ENCODE peak calls at places on chromosomes 4 and X, in eight cellular contexts. One of them, this sample, is unnamed.

GRCh38 chr4:98512918-98513317 is 145.5 kb downstream of the TSPAN5 start:
- DNase-seq in bronchial epithelial cell: no peak
- DNase-seq in tibial nerve: no peak
- DNase-seq in lower lobe of right lung: no peak
- DNase-seq in cardiac muscle cell: no peak
- DNase-seq in GM23338: no peak
- DNase-seq in GM06990: no peak
- DNase-seq in B cell: no peak
- DNase-seq in this sample: no peak

GRCh38 chrX:118637997-118638396 is 89.4 kb upstream of the IL13RA1 start:
- DNase-seq in lower lobe of right lung: no peak
- DNase-seq in GM23338: peak
- DNase-seq in cardiac muscle cell: no peak
- DNase-seq in bronchial epithelial cell: peak
- DNase-seq in B cell: no peak
- DNase-seq in tibial nerve: no peak
- DNase-seq in GM06990: no peak
- DNase-seq in this sample: no peak

GRCh38 chr4:86048426-86048825 is 311.4 kb downstream of the MAPK10 start:
- DNase-seq in GM23338: no peak
- DNase-seq in bronchial epithelial cell: peak
- DNase-seq in cardiac muscle cell: no peak
- DNase-seq in GM06990: no peak
- DNase-seq in B cell: no peak
- DNase-seq in tibial nerve: no peak
- DNase-seq in lower lobe of right lung: no peak
- DNase-seq in this sample: no peak

GRCh38 chr4:41795796-41796195 is 47.3 kb upstream of the PHOX2B start:
- DNase-seq in tibial nerve: no peak
- DNase-seq in cardiac muscle cell: no peak
- DNase-seq in bronchial epithelial cell: no peak
- DNase-seq in GM23338: no peak
- DNase-seq in GM06990: no peak
- DNase-seq in B cell: no peak
- DNase-seq in lower lobe of right lung: no peak
- DNase-seq in this sample: no peak

GRCh38 chr4:40275065-40275464 is 60.1 kb upstream of the CHRNA9 start:
- DNase-seq in lower lobe of right lung: no peak
- DNase-seq in B cell: no peak
- DNase-seq in cardiac muscle cell: no peak
- DNase-seq in GM23338: no peak
- DNase-seq in GM06990: no peak
- DNase-seq in tibial nerve: no peak
- DNase-seq in bronchial epithelial cell: no peak
- DNase-seq in this sample: no peak

GRCh38 chrX:122625821-122626220 is 558.3 kb upstream of the GRIA3 start:
- DNase-seq in bronchial epithelial cell: peak
- DNase-seq in B cell: no peak
- DNase-seq in GM06990: no peak
- DNase-seq in cardiac muscle cell: no peak
- DNase-seq in GM23338: no peak
- DNase-seq in tibial nerve: no peak
- DNase-seq in lower lobe of right lung: no peak
- DNase-seq in this sample: no peak

GRCh38 chr4:48033825-48034413 is 17.3 kb downstream of the NIPAL1 start:
- DNase-seq in GM06990: peak
- DNase-seq in bronchial epithelial cell: peak
- DNase-seq in B cell: peak
- DNase-seq in GM23338: peak
- DNase-seq in lower lobe of right lung: no peak
- DNase-seq in tibial nerve: no peak
- DNase-seq in cardiac muscle cell: no peak
- DNase-seq in this sample: no peak

GRCh38 chr4:154497901-154498300 is 6.3 kb upstream of the DCHS2 start:
- DNase-seq in GM06990: no peak
- DNase-seq in GM23338: no peak
- DNase-seq in cardiac muscle cell: no peak
- DNase-seq in lower lobe of right lung: no peak
- DNase-seq in tibial nerve: no peak
- DNase-seq in bronchial epithelial cell: peak
- DNase-seq in B cell: no peak
- DNase-seq in this sample: no peak

GRCh38 chrX:17082831-17083230 is 136.4 kb downstream of the REPS2 start:
- DNase-seq in GM06990: no peak
- DNase-seq in lower lobe of right lung: no peak
- DNase-seq in tibial nerve: no peak
- DNase-seq in bronchial epithelial cell: peak
- DNase-seq in cardiac muscle cell: no peak
- DNase-seq in B cell: no peak
- DNase-seq in GM23338: peak
- DNase-seq in this sample: no peak

GRCh38 chr4:117983541-117984451 is 50.5 kb upstream of the NDST3 start:
- DNase-seq in tibial nerve: no peak
- DNase-seq in GM06990: no peak
- DNase-seq in B cell: no peak
- DNase-seq in lower lobe of right lung: no peak
- DNase-seq in cardiac muscle cell: no peak
- DNase-seq in GM23338: no peak
- DNase-seq in bronchial epithelial cell: peak
- DNase-seq in this sample: no peak

GRCh38 chrX:17375631-17376380 is 806 bp downstream of the NHS start:
- DNase-seq in cardiac muscle cell: peak
- DNase-seq in GM23338: peak
- DNase-seq in bronchial epithelial cell: no peak
- DNase-seq in tibial nerve: peak
- DNase-seq in lower lobe of right lung: no peak
- DNase-seq in B cell: peak
- DNase-seq in GM06990: peak
- DNase-seq in this sample: no peak

GRCh38 chr4:141614878-141615586 is 21.4 kb upstream of the IL15 start:
- DNase-seq in GM06990: no peak
- DNase-seq in B cell: no peak
- DNase-seq in GM23338: no peak
- DNase-seq in lower lobe of right lung: no peak
- DNase-seq in tibial nerve: no peak
- DNase-seq in cardiac muscle cell: no peak
- DNase-seq in bronchial epithelial cell: no peak
- DNase-seq in this sample: no peak

GRCh38 chr4:27316176-27316575 is 455.5 kb downstream of the STIM2 start:
- DNase-seq in tibial nerve: no peak
- DNase-seq in cardiac muscle cell: no peak
- DNase-seq in B cell: no peak
- DNase-seq in bronchial epithelial cell: no peak
- DNase-seq in GM23338: no peak
- DNase-seq in GM06990: no peak
- DNase-seq in lower lobe of right lung: no peak
- DNase-seq in this sample: no peak

GRCh38 chrX:139720136-139720535 is 12.2 kb upstream of the MCF2 start:
- DNase-seq in B cell: no peak
- DNase-seq in bronchial epithelial cell: peak
- DNase-seq in tibial nerve: no peak
- DNase-seq in cardiac muscle cell: peak
- DNase-seq in GM06990: no peak
- DNase-seq in GM23338: peak
- DNase-seq in lower lobe of right lung: no peak
- DNase-seq in this sample: no peak

GRCh38 chr4:3765271-3766206 is 646 bp upstream of the ADRA2C start:
- DNase-seq in bronchial epithelial cell: peak
- DNase-seq in GM06990: no peak
- DNase-seq in GM23338: peak
- DNase-seq in lower lobe of right lung: no peak
- DNase-seq in cardiac muscle cell: peak
- DNase-seq in tibial nerve: no peak
- DNase-seq in B cell: no peak
- DNase-seq in this sample: peak

GRCh38 chrX:50609796-50610195 is 139.2 kb upstream of the DGKK start:
- DNase-seq in bronchial epithelial cell: peak
- DNase-seq in tibial nerve: no peak
- DNase-seq in GM06990: no peak
- DNase-seq in GM23338: no peak
- DNase-seq in lower lobe of right lung: no peak
- DNase-seq in B cell: no peak
- DNase-seq in cardiac muscle cell: no peak
- DNase-seq in this sample: no peak

GRCh38 chr4:73718375-73719373 is 21.7 kb upstream of the CXCL8 start:
- DNase-seq in cardiac muscle cell: no peak
- DNase-seq in GM23338: no peak
- DNase-seq in lower lobe of right lung: no peak
- DNase-seq in bronchial epithelial cell: peak
- DNase-seq in GM06990: peak
- DNase-seq in tibial nerve: no peak
- DNase-seq in B cell: no peak
- DNase-seq in this sample: peak

GRCh38 chrX:132651411-132652086 is 162.7 kb upstream of the MBNL3 start:
- DNase-seq in tibial nerve: no peak
- DNase-seq in GM23338: no peak
- DNase-seq in GM06990: no peak
- DNase-seq in cardiac muscle cell: no peak
- DNase-seq in bronchial epithelial cell: no peak
- DNase-seq in lower lobe of right lung: no peak
- DNase-seq in B cell: no peak
- DNase-seq in this sample: no peak

GRCh38 chrX:134849390-134849789 is 141.4 kb upstream of the SMIM10 start:
- DNase-seq in B cell: no peak
- DNase-seq in GM06990: no peak
- DNase-seq in GM23338: no peak
- DNase-seq in lower lobe of right lung: no peak
- DNase-seq in cardiac muscle cell: no peak
- DNase-seq in bronchial epithelial cell: peak
- DNase-seq in tibial nerve: no peak
- DNase-seq in this sample: no peak

GRCh38 chr4:147589586-147589985 is 27.6 kb upstream of the TMEM184C start:
- DNase-seq in bronchial epithelial cell: no peak
- DNase-seq in lower lobe of right lung: no peak
- DNase-seq in tibial nerve: no peak
- DNase-seq in GM06990: no peak
- DNase-seq in cardiac muscle cell: no peak
- DNase-seq in GM23338: no peak
- DNase-seq in B cell: no peak
- DNase-seq in this sample: no peak

GRCh38 chr4:178814908-178815307 is 1372.7 kb upstream of the AGA start:
- DNase-seq in B cell: no peak
- DNase-seq in GM06990: no peak
- DNase-seq in bronchial epithelial cell: no peak
- DNase-seq in lower lobe of right lung: no peak
- DNase-seq in tibial nerve: no peak
- DNase-seq in cardiac muscle cell: no peak
- DNase-seq in GM23338: no peak
- DNase-seq in this sample: no peak

GRCh38 chrX:85309717-85310116 is 65.9 kb downstream of the ZNF711 start:
- DNase-seq in lower lobe of right lung: no peak
- DNase-seq in GM23338: peak
- DNase-seq in GM06990: no peak
- DNase-seq in tibial nerve: no peak
- DNase-seq in bronchial epithelial cell: no peak
- DNase-seq in cardiac muscle cell: no peak
- DNase-seq in B cell: no peak
- DNase-seq in this sample: no peak
- TF ChIP-seq CTCF in lower lobe of right lung: no peak
- TF ChIP-seq CTCF in GM23338: peak
- TF ChIP-seq CTCF in GM06990: no peak
- TF ChIP-seq CTCF in tibial nerve: no peak
- TF ChIP-seq CTCF in bronchial epithelial cell: no peak
- TF ChIP-seq CTCF in cardiac muscle cell: no peak
- TF ChIP-seq CTCF in B cell: no peak
- TF ChIP-seq CTCF in this sample: peak

GRCh38 chrX:114500622-114501021 is 83.3 kb upstream of the HTR2C start:
- DNase-seq in B cell: no peak
- DNase-seq in GM23338: no peak
- DNase-seq in lower lobe of right lung: no peak
- DNase-seq in cardiac muscle cell: no peak
- DNase-seq in tibial nerve: no peak
- DNase-seq in bronchial epithelial cell: no peak
- DNase-seq in GM06990: no peak
- DNase-seq in this sample: no peak
- TF ChIP-seq CTCF in B cell: no peak
- TF ChIP-seq CTCF in GM23338: no peak
- TF ChIP-seq CTCF in lower lobe of right lung: no peak
- TF ChIP-seq CTCF in cardiac muscle cell: no peak
- TF ChIP-seq CTCF in tibial nerve: no peak
- TF ChIP-seq CTCF in bronchial epithelial cell: no peak
- TF ChIP-seq CTCF in GM06990: no peak
- TF ChIP-seq CTCF in this sample: no peak

DNA sequence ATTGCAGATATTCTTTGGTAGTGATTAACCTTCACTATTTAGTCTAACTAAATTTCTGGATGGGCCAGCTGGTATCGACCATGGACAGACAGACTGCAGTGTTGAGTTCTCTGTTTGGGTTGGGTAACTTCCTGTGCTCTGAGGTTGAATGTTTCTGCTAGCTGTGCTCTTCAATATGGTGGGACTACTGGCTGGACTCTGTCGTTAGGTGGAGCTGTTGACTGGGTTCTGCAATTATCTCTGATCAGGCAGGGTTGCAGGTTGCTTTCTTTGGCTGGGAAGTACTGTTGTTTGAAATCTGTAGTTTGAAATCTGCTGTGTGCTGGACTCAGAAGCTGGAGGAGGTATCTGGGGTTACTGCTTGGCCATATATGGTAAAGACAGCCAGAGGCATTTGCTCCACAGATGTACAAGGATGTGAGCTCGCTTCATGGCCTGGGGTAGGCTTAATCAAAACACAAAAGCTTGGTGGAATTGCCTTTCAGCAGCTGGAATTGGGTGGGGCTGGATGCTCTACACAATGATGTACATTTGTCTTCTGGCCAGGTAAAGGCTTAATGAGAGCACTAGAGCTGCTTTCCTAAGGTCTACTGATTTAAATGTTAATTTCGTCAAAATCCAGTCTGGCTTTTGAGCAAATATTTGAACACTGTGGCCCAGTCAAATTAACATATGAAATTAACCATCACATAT is 1472.0 kb downstream of the FAM133A start:
- DNase-seq in GM06990: no peak
- DNase-seq in GM23338: peak
- DNase-seq in tibial nerve: no peak
- DNase-seq in cardiac muscle cell: no peak
- DNase-seq in lower lobe of right lung: no peak
- DNase-seq in bronchial epithelial cell: no peak
- DNase-seq in B cell: no peak
- DNase-seq in this sample: no peak
- TF ChIP-seq CTCF in GM06990: no peak
- TF ChIP-seq CTCF in GM23338: peak
- TF ChIP-seq CTCF in tibial nerve: no peak
- TF ChIP-seq CTCF in cardiac muscle cell: no peak
- TF ChIP-seq CTCF in lower lobe of right lung: no peak
- TF ChIP-seq CTCF in bronchial epithelial cell: no peak
- TF ChIP-seq CTCF in B cell: no peak
- TF ChIP-seq CTCF in this sample: no peak

GRCh38 chrX:102654696-102655095 is 3.4 kb downstream of the GPRASP1 start:
- DNase-seq in bronchial epithelial cell: no peak
- DNase-seq in tibial nerve: no peak
- DNase-seq in lower lobe of right lung: no peak
- DNase-seq in cardiac muscle cell: no peak
- DNase-seq in B cell: no peak
- DNase-seq in GM23338: no peak
- DNase-seq in GM06990: no peak
- DNase-seq in this sample: no peak

GRCh38 chrX:102651242-102651967 is at the start of gene GPRASP1:
- DNase-seq in cardiac muscle cell: peak
- DNase-seq in B cell: peak
- DNase-seq in GM23338: peak
- DNase-seq in GM06990: no peak
- DNase-seq in lower lobe of right lung: peak
- DNase-seq in bronchial epithelial cell: no peak
- DNase-seq in tibial nerve: peak
- DNase-seq in this sample: no peak

GRCh38 chrX:102650903-102651241 is 411 bp upstream of the GPRASP1 start:
- DNase-seq in GM23338: no peak
- DNase-seq in bronchial epithelial cell: no peak
- DNase-seq in B cell: no peak
- DNase-seq in tibial nerve: no peak
- DNase-seq in cardiac muscle cell: no peak
- DNase-seq in GM06990: no peak
- DNase-seq in lower lobe of right lung: no peak
- DNase-seq in this sample: no peak

GRCh38 chrX:102651968-102652744 is 873 bp downstream of the GPRASP1 start:
- DNase-seq in GM06990: no peak
- DNase-seq in GM23338: peak
- DNase-seq in tibial nerve: no peak
- DNase-seq in cardiac muscle cell: peak
- DNase-seq in lower lobe of right lung: no peak
- DNase-seq in B cell: peak
- DNase-seq in bronchial epithelial cell: peak
- DNase-seq in this sample: no peak
- TF ChIP-seq CTCF in GM06990: peak
- TF ChIP-seq CTCF in GM23338: peak
- TF ChIP-seq CTCF in tibial nerve: peak
- TF ChIP-seq CTCF in cardiac muscle cell: peak
- TF ChIP-seq CTCF in lower lobe of right lung: peak
- TF ChIP-seq CTCF in B cell: peak
- TF ChIP-seq CTCF in bronchial epithelial cell: peak
- TF ChIP-seq CTCF in this sample: no peak